ENCODE peak calls at places on chromosomes 7 and 10, in eight cellular contexts. U is SK-N-SH, S is vagina, G is neural progenitor cell, T is PC-9, Z is small intestine, Y is prostate gland, K is NT2/D1. F is an unnamed sample.

GRCh38 chr7:102888561-102889233 is 24.1 kb upstream of the LRRC17 start:
- DNase-seq in G (no peak), S (no peak), T (no peak), Z (no peak), U (no peak), K (no peak), Y (no peak), F (no peak)

GRCh38 chr7:265998-266850 is 23.7 kb upstream of the FOXL3 start:
- DNase-seq in Z (peak; percentile 30), Y (no peak), S (no peak), G (no peak), U (no peak), K (no peak), T (no peak), F (no peak)

GRCh38 chr10:42875792-42876191 is 93.2 kb downstream of the BMS1 start:
- DNase-seq in K (no peak), U (peak; percentile 59), Z (no peak), G (peak; percentile 31), S (no peak), Y (no peak), T (no peak), F (no peak)

GRCh38 chr7:87013841-87014191 is 45.6 kb downstream of the ELAPOR2 start:
- DNase-seq in Y (no peak), Z (no peak), G (no peak), K (no peak), T (no peak), S (no peak), U (no peak), F (no peak)

GRCh38 chr10:121237718-121238117 is 360.5 kb downstream of the FGFR2 start:
- DNase-seq in G (no peak), K (peak; percentile 3), S (no peak), Z (no peak), T (no peak), Y (no peak), U (no peak), F (no peak)

GRCh38 chr7:148149730-148150129 is 440.8 kb upstream of the C7orf33 start:
- DNase-seq in Y (no peak), T (no peak), U (no peak), Z (no peak), G (no peak), S (no peak), K (no peak), F (no peak)

GRCh38 chr7:117322741-117323584 is at the start of gene WNT2:
- DNase-seq in Y (no peak), S (no peak), T (no peak), Z (no peak), U (peak; percentile 39), K (no peak), G (peak; percentile 51), F (no peak)

GRCh38 chr7:133009853-133010252 is 72.0 kb downstream of the CHCHD3 start:
- DNase-seq in Y (no peak), K (no peak), Z (no peak), G (no peak), T (no peak), S (no peak), U (no peak), F (no peak)

GRCh38 chr10:116038259-116038658 is 234.7 kb downstream of the GFRA1 start:
- DNase-seq in S (no peak), Y (peak; percentile 78), G (no peak), K (no peak), U (no peak), T (no peak), Z (no peak), F (peak; percentile 40)

GRCh38 chr10:34163075-34163905 is 651.8 kb downstream of the PARD3 start:
- DNase-seq in S (no peak), Z (peak; percentile 19), G (no peak), Y (no peak), K (no peak), T (no peak), U (no peak), F (no peak)

GRCh38 chr7:977326-978048 is 2.1 kb upstream of the COX19 start:
- DNase-seq in Z (peak; percentile 93), T (no peak), K (no peak), Y (peak; percentile 37), S (no peak), G (peak; percentile 56), U (no peak), F (no peak)

GRCh38 chr10:98144985-98145384 is 10.5 kb downstream of the R3HCC1L start:
- DNase-seq in T (no peak), S (no peak), Z (no peak), K (no peak), U (no peak), G (no peak), Y (no peak), F (no peak)

GRCh38 chr10:128751851-128752250 is 625.6 kb upstream of the MKI67 start:
- DNase-seq in S (no peak), U (no peak), Y (no peak), G (no peak), Z (no peak), T (no peak), K (no peak), F (no peak)

GRCh38 chr7:105830405-105831218 is 45.8 kb downstream of the ATXN7L1 start:
- DNase-seq in U (peak; percentile 33), Y (peak; percentile 30), K (no peak), T (peak; percentile 97), S (no peak), G (no peak), Z (no peak), F (no peak)

GRCh38 chr10:132535065-132535651 is 2.4 kb upstream of the INPP5A start:
- DNase-seq in S (no peak), K (no peak), U (no peak), Z (no peak), G (no peak), Y (no peak), T (no peak), F (peak; percentile 1)

GRCh38 chr7:68892211-68892610 is 706.1 kb upstream of the AUTS2 start:
- DNase-seq in G (peak; percentile 3), K (no peak), Z (peak; percentile 8), S (no peak), Y (no peak), T (peak; percentile 89), U (no peak), F (no peak)

GRCh38 chr7:95101422-95101821 is 194.0 kb downstream of the PPP1R9A start:
- DNase-seq in Z (no peak), T (no peak), G (no peak), U (no peak), S (no peak), Y (no peak), K (no peak), F (no peak)

GRCh38 chr7:68122806-68123205 is 1126.2 kb downstream of the TYW1 start:
- DNase-seq in K (no peak), Z (no peak), U (no peak), Y (no peak), G (no peak), S (no peak), T (no peak), F (no peak)

GRCh38 chr7:98879198-98879988 is 1.1 kb downstream of the TRRAP start:
- DNase-seq in T (peak; percentile 69), U (peak; percentile 52), Z (peak; percentile 73), S (no peak), Y (peak; percentile 16), K (no peak), G (peak; percentile 48), F (no peak)

GRCh38 chr10:128286413-128287097 is 160.3 kb upstream of the MKI67 start:
- DNase-seq in Z (no peak), T (no peak), Y (no peak), K (no peak), G (peak; percentile 84), S (no peak), U (peak; percentile 79), F (no peak)

GRCh38 chr10:51569467-51569866 is 129.9 kb downstream of the CSTF2T start:
- DNase-seq in U (no peak), G (no peak), S (no peak), Z (no peak), T (no peak), K (no peak), Y (no peak), F (no peak)

GRCh38 chr10:101939273-101939635 is 95.7 kb upstream of the KCNIP2 start:
- DNase-seq in G (no peak), K (no peak), S (no peak), U (no peak), T (peak; percentile 81), Z (no peak), Y (no peak), F (no peak)

GRCh38 chr7:112510032-112510742 is 29.4 kb downstream of the LSMEM1 start:
- DNase-seq in Z (no peak), G (no peak), U (no peak), K (no peak), T (no peak), Y (no peak), S (no peak), F (no peak)

GRCh38 chr10:43851030-43851429 is 202.3 kb upstream of the ZNF32 start:
- DNase-seq in U (no peak), T (no peak), K (no peak), Y (no peak), Z (peak; percentile 13), S (no peak), G (no peak), F (no peak)

GRCh38 chr7:106778656-106779250 is 86.3 kb upstream of the PIK3CG start:
- DNase-seq in U (no peak), T (no peak), Y (no peak), G (no peak), S (no peak), K (no peak), Z (no peak), F (no peak)

GRCh38 chr10:89861584-89862287 is 160.3 kb downstream of the KIF20B start:
- DNase-seq in K (no peak), S (no peak), U (no peak), Z (peak; percentile 49), G (no peak), T (peak; percentile 42), Y (no peak), F (no peak)
- H3K4me1 ChIP-seq in K (no peaks in the 10 kb centered on the region), S (peaks cover 6% of the 10 kb centered on the region), U (no peaks in the 10 kb centered on the region), Z (peaks cover 3% of the 10 kb centered on the region), G (no peaks in the 10 kb centered on the region), T (peaks cover 8% of the 10 kb centered on the region), Y (no peaks in the 10 kb centered on the region), F (peaks cover 7% of the 10 kb centered on the region)

GRCh38 chr7:26196305-26196704 is 4.2 kb downstream of the HNRNPA2B1 start:
- DNase-seq in U (no peak), K (no peak), Z (no peak), S (no peak), T (no peak), Y (no peak), G (no peak), F (no peak)
- H3K4me1 ChIP-seq in U (peaks cover 35% of the 10 kb centered on the region), K (no peaks in the 10 kb centered on the region), Z (peaks cover 2% of the 10 kb centered on the region), S (peaks cover 63% of the 10 kb centered on the region), T (peaks cover 35% of the 10 kb centered on the region), Y (peaks cover 11% of the 10 kb centered on the region), G (peaks cover 38% of the 10 kb centered on the region), F (peaks cover 60% of the 10 kb centered on the region)

DNA sequence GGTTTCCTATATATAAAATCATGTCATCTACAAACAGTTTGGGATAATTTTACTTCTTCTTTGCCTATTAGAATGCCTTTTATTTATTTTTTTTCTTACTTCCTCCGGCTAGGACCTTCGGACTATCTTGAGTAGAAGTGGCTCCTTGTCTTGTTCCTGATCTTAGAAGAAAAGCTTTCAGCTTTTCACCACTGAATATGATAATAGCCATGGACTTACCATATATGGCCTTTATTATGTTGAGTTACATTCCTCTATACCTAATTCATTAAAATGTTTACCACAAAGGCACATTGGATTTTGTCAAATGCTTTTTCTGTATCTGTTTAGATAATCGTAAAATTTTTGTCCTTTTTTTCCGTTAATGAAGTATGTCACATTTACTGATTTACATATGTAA is 395.7 kb downstream of the NXPH1 start:
- DNase-seq in Z (no peak), S (no peak), U (no peak), Y (no peak), T (no peak), K (no peak), G (no peak), F (no peak)
- H3K4me1 ChIP-seq in Z (no peaks in the 10 kb centered on the region), S (no peaks in the 10 kb centered on the region), U (no peaks in the 10 kb centered on the region), Y (no peaks in the 10 kb centered on the region), T (no peaks in the 10 kb centered on the region), K (no peaks in the 10 kb centered on the region), G (no peaks in the 10 kb centered on the region), F (no peaks in the 10 kb centered on the region)

GRCh38 chr7:152341039-152341913 is 94.5 kb downstream of the KMT2C start:
- DNase-seq in G (peak; percentile 34), U (peak; percentile 71), K (no peak), T (peak; percentile 43), S (no peak), Y (peak; percentile 26), Z (peak; percentile 54), F (no peak)
- H3K4me1 ChIP-seq in G (no peaks in the 10 kb centered on the region), U (peaks cover 6% of the 10 kb centered on the region), K (no peaks in the 10 kb centered on the region), T (no peaks in the 10 kb centered on the region), S (peaks cover 47% of the 10 kb centered on the region), Y (no peaks in the 10 kb centered on the region), Z (no peaks in the 10 kb centered on the region), F (peaks cover 36% of the 10 kb centered on the region)

F was measured in thoracic aorta.